ENCODE peak calls at places on chromosomes 11 and 22, in four cellular contexts. One of them, this sample, is unnamed.

GRCh38 chr22:22913989-22914388 is 26.4 kb downstream of the IGLL5 start:
- DNase-seq in mesendoderm: no peak
- DNase-seq in posterior vena cava: peak; percentile 31
- DNase-seq in sciatic nerve: no peak
- DNase-seq in this sample: no peak

GRCh38 chr11:123195182-123196059 is at the start of gene CLMP:
- DNase-seq in sciatic nerve: peak; percentile 85
- DNase-seq in mesendoderm: peak; percentile 89
- DNase-seq in posterior vena cava: peak; percentile 86
- DNase-seq in this sample: peak; percentile 47

GRCh38 chr11:1785749-1786261 is 22.1 kb upstream of the CTSD start:
- DNase-seq in posterior vena cava: peak; percentile 82
- DNase-seq in sciatic nerve: peak; percentile 63
- DNase-seq in mesendoderm: no peak
- DNase-seq in this sample: no peak

GRCh38 chr11:108538022-108538424 is 39.8 kb upstream of the POGLUT3 start:
- DNase-seq in sciatic nerve: no peak
- DNase-seq in mesendoderm: no peak
- DNase-seq in posterior vena cava: no peak
- DNase-seq in this sample: no peak

GRCh38 chr11:69008774-69009440 is 4.1 kb downstream of the MRGPRF start:
- DNase-seq in sciatic nerve: peak; percentile 84
- DNase-seq in posterior vena cava: peak; percentile 96
- DNase-seq in mesendoderm: peak; percentile 85
- DNase-seq in this sample: peak; percentile 81

GRCh38 chr11:131595812-131596211 is 225.4 kb downstream of the NTM start:
- DNase-seq in mesendoderm: no peak
- DNase-seq in posterior vena cava: no peak
- DNase-seq in sciatic nerve: no peak
- DNase-seq in this sample: no peak

GRCh38 chr22:38423512-38424503 is 31.2 kb downstream of the KCNJ4 start:
- DNase-seq in sciatic nerve: no peak
- DNase-seq in posterior vena cava: no peak
- DNase-seq in mesendoderm: no peak
- DNase-seq in this sample: no peak

GRCh38 chr22:30290679-30291333 is 1.5 kb upstream of the CASTOR1 start:
- DNase-seq in mesendoderm: peak; percentile 86
- DNase-seq in sciatic nerve: peak; percentile 91
- DNase-seq in posterior vena cava: peak; percentile 93
- DNase-seq in this sample: peak; percentile 65

GRCh38 chr11:63560506-63561179 is 2.5 kb downstream of the PLAAT2 start:
- DNase-seq in posterior vena cava: no peak
- DNase-seq in sciatic nerve: no peak
- DNase-seq in mesendoderm: no peak
- DNase-seq in this sample: peak; percentile 22

GRCh38 chr11:34512810-34513673 is 552 bp downstream of the ELF5 start:
- DNase-seq in mesendoderm: peak; percentile 83
- DNase-seq in sciatic nerve: no peak
- DNase-seq in posterior vena cava: no peak
- DNase-seq in this sample: peak; percentile 64

GRCh38 chr11:20874358-20874757 is 205.0 kb downstream of the NELL1 start:
- DNase-seq in posterior vena cava: no peak
- DNase-seq in mesendoderm: peak; percentile 11
- DNase-seq in sciatic nerve: no peak
- DNase-seq in this sample: no peak

GRCh38 chr22:38148252-38148651 is 33.4 kb downstream of the PLA2G6 start:
- DNase-seq in sciatic nerve: peak; percentile 14
- DNase-seq in mesendoderm: peak; percentile 30
- DNase-seq in posterior vena cava: no peak
- DNase-seq in this sample: peak; percentile 37